ENCODE peak calls at places on chromosomes 16 and 17, in seven cellular contexts. K is naive thymus-derived CD4-positive, alpha-beta T cell; L is RWPE1; P is CD8-positive, alpha-beta T cell; C is H9; I is neural progenitor cell; Q is effector memory CD4-positive, alpha-beta T cell. T is an unnamed sample.
A peak's percentile ranks its signal among the peaks of the same experiment; 100 is the strongest.

GRCh38 chr17:82217120-82217529 is 4.5 kb upstream of the CCDC57 start:
- DNase-seq in K (no peak), L (no peak), P (no peak), C (no peak), I (no peak), Q (no peak), T (no peak)

GRCh38 chr16:25121824-25122600 is 10.5 kb downstream of the LCMT1 start:
- DNase-seq in K (no peak), L (no peak), P (no peak), C (no peak), I (no peak), Q (no peak), T (no peak)

GRCh38 chr16:74896389-74897370 is 88.2 kb downstream of the WDR59 start:
- DNase-seq in K (no peak), L (peak; percentile 76), P (no peak), C (no peak), I (no peak), Q (no peak), T (no peak)

GRCh38 chr17:48526986-48527741 is 3.6 kb downstream of the HOXB1 start:
- DNase-seq in K (no peak), L (no peak), P (peak; percentile 9), C (peak; percentile 84), I (peak; percentile 77), Q (no peak), T (no peak)

GRCh38 chr17:12040478-12040877 is 19.8 kb downstream of the MAP2K4 start:
- DNase-seq in K (no peak), L (peak; percentile 40), P (no peak), C (no peak), I (no peak), Q (no peak), T (no peak)

GRCh38 chr16:71216714-71217113 is 13.8 kb downstream of the HYDIN start:
- DNase-seq in K (no peak), L (no peak), P (no peak), C (peak; percentile 36), I (peak; percentile 9), Q (no peak), T (no peak)

GRCh38 chr16:53094013-53094630 is 39.3 kb downstream of the CHD9 start:
- DNase-seq in K (no peak), L (no peak), P (peak; percentile 25), C (no peak), I (no peak), Q (peak; percentile 58), T (no peak)

GRCh38 chr16:10964891-10965326 is 20.5 kb downstream of the CLEC16A start:
- DNase-seq in K (peak; percentile 47), L (no peak), P (no peak), C (no peak), I (no peak), Q (peak; percentile 48), T (no peak)

GRCh38 chr16:8885674-8886592 is 3.8 kb downstream of the LITAFD start:
- DNase-seq in K (no peak), L (no peak), P (no peak), C (no peak), I (peak; percentile 44), Q (no peak), T (no peak)

GRCh38 chr17:15321556-15322250 is 19.7 kb downstream of the TEKT3 start:
- DNase-seq in K (no peak), L (no peak), P (no peak), C (no peak), I (no peak), Q (no peak), T (no peak)

GRCh38 chr17:64001763-64002529 is 3.8 kb downstream of the PRR29 start:
- DNase-seq in K (no peak), L (no peak), P (no peak), C (peak; percentile 33), I (peak; percentile 1), Q (no peak), T (no peak)

GRCh38 chr16:48498761-48499600 is 111.0 kb downstream of the N4BP1 start:
- DNase-seq in K (no peak), L (peak; percentile 42), P (no peak), C (no peak), I (no peak), Q (no peak), T (no peak)

GRCh38 chr17:17044846-17045561 is 2.7 kb downstream of the MPRIP start:
- DNase-seq in K (no peak), L (no peak), P (no peak), C (peak; percentile 61), I (no peak), Q (no peak), T (no peak)

GRCh38 chr16:13471036-13471435 is 448.9 kb upstream of the ERCC4 start:
- DNase-seq in K (no peak), L (no peak), P (no peak), C (no peak), I (peak; percentile 38), Q (no peak), T (no peak)

GRCh38 chr17:9928601-9929341 is 23.7 kb upstream of the RCVRN start:
- DNase-seq in K (no peak), L (peak; percentile 59), P (no peak), C (peak; percentile 80), I (peak; percentile 81), Q (no peak), T (no peak)

GRCh38 chr17:55426851-55427586 is 5.4 kb upstream of the MMD start:
- DNase-seq in K (no peak), L (no peak), P (no peak), C (no peak), I (no peak), Q (no peak), T (no peak)

GRCh38 chr17:79915850-79916430 is 76.7 kb upstream of the CBX4 start:
- DNase-seq in K (peak; percentile 30), L (peak; percentile 96), P (no peak), C (peak; percentile 92), I (peak; percentile 63), Q (no peak), T (peak; percentile 11)

DNA sequence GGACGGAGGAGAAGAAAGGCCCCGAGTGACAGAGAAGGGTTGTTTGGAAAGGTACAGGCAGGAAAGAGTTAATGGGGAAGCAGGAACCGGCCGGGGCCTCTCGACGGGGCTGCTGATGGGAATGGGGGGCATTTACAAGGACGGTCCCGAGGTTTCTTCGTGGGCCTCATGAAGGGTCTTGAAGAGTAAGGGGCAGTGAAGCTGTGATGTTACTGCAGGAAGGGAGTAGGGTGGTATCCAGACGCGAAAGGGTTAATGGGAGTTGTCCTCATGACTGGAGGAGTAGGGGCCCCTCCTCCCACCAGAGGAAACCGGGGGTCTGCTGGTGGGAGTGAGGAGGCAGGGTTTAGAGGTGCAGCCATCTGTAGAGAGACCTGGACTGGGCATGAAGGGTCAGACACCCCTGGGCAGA is 481 bp downstream of the PDK2 start:
- DNase-seq in K (no peak), L (peak; percentile 34), P (no peak), C (no peak), I (peak; percentile 58), Q (no peak), T (no peak)
- H3K27ac ChIP-seq in K (peak overlapping the region; percentile 81), L (peak overlapping the region; percentile 85), P (peak overlapping the region; percentile 71), C (no peak overlapping the region), I (no peak overlapping the region), Q (peak overlapping the region; percentile 72), T (peak overlapping the region; percentile 90)

DNA sequence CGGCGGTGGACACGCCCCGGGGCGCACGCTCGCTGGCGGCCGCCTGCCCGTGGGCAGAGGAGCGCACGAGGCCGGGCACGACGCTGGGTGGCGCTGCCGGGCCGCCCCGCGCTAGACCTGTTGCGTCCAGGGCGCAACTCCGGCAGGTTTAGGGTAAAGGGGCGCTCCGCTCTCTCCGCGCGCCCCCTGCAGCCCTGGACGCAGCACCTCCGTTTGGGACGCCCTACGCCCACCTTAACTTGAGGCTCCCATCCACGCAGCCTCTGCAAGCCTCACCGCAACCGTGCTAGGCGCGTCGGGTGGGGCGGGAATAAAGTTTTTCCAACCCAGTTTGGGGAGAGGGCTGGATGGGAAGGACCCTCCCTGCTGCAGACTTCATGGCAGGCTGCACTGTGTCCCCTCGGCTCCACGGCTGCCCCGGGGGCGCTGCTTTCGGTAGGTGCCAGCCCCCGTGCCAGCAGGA is 299 bp upstream of the SYT17 start:
- DNase-seq in K (no peak), L (peak; percentile 69), P (no peak), C (peak; percentile 83), I (peak; percentile 92), Q (no peak), T (no peak)
- H3K27ac ChIP-seq in K (no peak overlapping the region), L (peak overlapping the region; percentile 49), P (no peak overlapping the region), C (no peak overlapping the region), I (no peak overlapping the region), Q (no peak overlapping the region), T (peak overlapping the region; percentile 42)

DNA sequence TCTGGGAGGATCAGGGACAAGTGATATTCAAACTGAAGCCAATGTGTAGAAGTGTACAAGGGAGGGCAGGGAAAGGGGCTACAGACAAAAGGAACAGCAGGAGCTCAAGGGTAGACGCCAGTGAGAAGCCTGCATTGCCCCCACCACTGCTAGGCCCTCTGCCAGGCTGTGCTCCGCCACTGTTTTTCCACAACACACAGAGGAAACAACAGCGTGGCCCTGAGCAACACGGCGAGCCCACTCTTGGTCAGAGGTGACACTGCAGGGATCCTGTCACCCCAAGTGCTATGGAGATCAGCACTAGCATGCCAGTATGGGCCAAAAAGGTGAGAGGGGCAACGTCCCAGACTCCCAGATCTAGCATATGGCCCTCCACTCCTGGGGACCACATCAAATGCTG is 23.4 kb downstream of the MYO18A start:
- DNase-seq in K (no peak), L (no peak), P (no peak), C (no peak), I (no peak), Q (no peak), T (no peak)
- H3K27ac ChIP-seq in K (no peak overlapping the region), L (peak overlapping the region; percentile 97), P (no peak overlapping the region), C (no peak overlapping the region), I (no peak overlapping the region), Q (no peak overlapping the region), T (peak overlapping the region; percentile 96)

DNA sequence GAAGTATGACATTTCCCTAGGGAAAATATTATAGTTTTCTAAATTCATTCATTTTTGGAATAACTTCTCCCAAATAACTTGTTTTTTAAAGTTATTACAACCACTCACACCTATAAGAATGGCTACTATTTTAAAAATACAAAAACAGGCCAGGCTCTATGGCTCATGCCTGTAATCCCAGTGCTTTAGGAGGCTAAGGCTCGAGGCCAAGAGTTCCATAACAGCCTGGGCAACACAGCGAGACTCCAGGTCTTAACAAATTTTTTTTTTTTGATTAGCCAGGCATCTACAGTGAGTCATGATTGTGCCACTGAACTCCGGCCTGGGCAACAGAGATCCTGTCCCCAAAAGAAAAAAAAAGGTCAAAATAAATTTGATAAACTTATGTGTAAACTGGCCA is 43.6 kb upstream of the YPEL2 start:
- DNase-seq in K (no peak), L (no peak), P (no peak), C (no peak), I (no peak), Q (no peak), T (no peak)
- H3K27ac ChIP-seq in K (no peak overlapping the region), L (no peak overlapping the region), P (no peak overlapping the region), C (no peak overlapping the region), I (no peak overlapping the region), Q (no peak overlapping the region), T (no peak overlapping the region)

GRCh38 chr17:39222151-39222550 is 3.6 kb downstream of the STAC2 start:
- DNase-seq in K (no peak), L (no peak), P (no peak), C (no peak), I (no peak), Q (no peak), T (no peak)
- H3K27ac ChIP-seq in K (no peak overlapping the region), L (no peak overlapping the region), P (no peak overlapping the region), C (no peak overlapping the region), I (no peak overlapping the region), Q (no peak overlapping the region), T (no peak overlapping the region)